ENCODE peak calls at places on chromosomes 11 and 22, in four cellular contexts. I, A, V and S are unnamed samples.

GRCh38 chr11:17767301-17767885 is 32.8 kb downstream of the KCNC1 start:
- DNase-seq in I (no peak), V (no peak), A (no peak), S (no peak)

GRCh38 chr11:33734441-33735165 is 1.6 kb downstream of the CD59 start:
- DNase-seq in I (no peak), A (no peak), V (no peak), S (peak; percentile 63)

GRCh38 chr22:50252081-50253045 is 1.3 kb upstream of the HDAC10 start:
- DNase-seq in I (no peak), A (peak; percentile 39), V (no peak), S (peak; percentile 67)

GRCh38 chr11:113923572-113923971 is 19.0 kb downstream of the HTR3B start:
- DNase-seq in A (no peak), V (no peak), I (no peak), S (no peak)

GRCh38 chr11:45280449-45280848 is 5.7 kb downstream of the SYT13 start:
- DNase-seq in V (no peak), I (no peak), A (no peak), S (no peak)

GRCh38 chr11:106950067-106950491 is 68.2 kb downstream of the GUCY1A2 start:
- DNase-seq in I (no peak), A (no peak), V (no peak), S (no peak)

GRCh38 chr11:83680351-83680750 is 394.2 kb upstream of the CCDC90B start:
- DNase-seq in I (no peak), V (no peak), A (no peak), S (no peak)

GRCh38 chr11:9273430-9274336 is 8.5 kb upstream of the DENND5A start:
- DNase-seq in V (no peak), A (no peak), I (no peak), S (no peak)

GRCh38 chr22:30416403-30416802 is 9.2 kb upstream of the MTFP1 start:
- DNase-seq in V (no peak), A (peak; percentile 70), I (no peak), S (no peak)

GRCh38 chr22:45887202-45888131 is 89.5 kb downstream of the WNT7B start:
- DNase-seq in A (no peak), I (no peak), V (no peak), S (no peak)

GRCh38 chr11:130487390-130488186 is 39.1 kb downstream of the ADAMTS15 start:
- DNase-seq in V (no peak), I (no peak), A (peak; percentile 39), S (no peak)

GRCh38 chr11:25039165-25039564 is 542.3 kb downstream of the LUZP2 start:
- DNase-seq in I (no peak), V (no peak), A (no peak), S (no peak)

GRCh38 chr11:95157824-95158223 is 68.2 kb downstream of the ENDOD1 start:
- DNase-seq in A (no peak), I (no peak), V (no peak), S (no peak)

GRCh38 chr11:47997063-47998053 is 17.0 kb downstream of the PTPRJ start:
- DNase-seq in V (no peak), I (no peak), A (no peak), S (no peak)

GRCh38 chr22:40635940-40636379 is 559 bp downstream of the MRTFA start:
- DNase-seq in A (no peak), V (no peak), I (no peak), S (peak; percentile 32)

GRCh38 chr22:35092146-35092805 is 26.3 kb downstream of the ISX start:
- DNase-seq in V (no peak), I (no peak), A (no peak), S (no peak)

GRCh38 chr11:111846640-111847039 is 24.7 kb downstream of the ALG9 start:
- DNase-seq in A (no peak), I (no peak), V (no peak), S (peak; percentile 55)

GRCh38 chr22:50621948-50622722 is 5.8 kb downstream of the ARSA start:
- DNase-seq in I (no peak), A (no peak), V (peak; percentile 6), S (no peak)

GRCh38 chr11:2808850-2809847 is 76.4 kb downstream of the CDKN1C start:
- DNase-seq in V (no peak), I (no peak), A (no peak), S (no peak)

GRCh38 chr11:104772806-104773241 is 125.4 kb downstream of the CASP12 start:
- DNase-seq in I (no peak), A (no peak), V (no peak), S (peak; percentile 88)

GRCh38 chr22:29742319-29742718 is 22.5 kb downstream of the CABP7 start:
- DNase-seq in A (no peak), V (no peak), I (no peak), S (no peak)

GRCh38 chr11:73034777-73035176 is 107.3 kb downstream of the FCHSD2 start:
- DNase-seq in I (no peak), V (no peak), A (no peak), S (no peak)

GRCh38 chr11:16926868-16927267 is 87.3 kb downstream of the PLEKHA7 start:
- DNase-seq in V (no peak), A (no peak), I (no peak), S (no peak)

GRCh38 chr11:102244681-102245409 is 72.4 kb upstream of the BIRC3 start:
- DNase-seq in V (no peak), I (no peak), A (no peak), S (no peak)

GRCh38 chr11:72658989-72659640 is 15.1 kb downstream of the PDE2A start:
- DNase-seq in A (no peak), V (no peak), I (no peak), S (no peak)

GRCh38 chr11:111046291-111046690 is 199.2 kb upstream of the POU2AF2 start:
- DNase-seq in A (no peak), I (no peak), V (no peak), S (no peak)

GRCh38 chr22:41234815-41235687 is 5.7 kb downstream of the CHADL start:
- DNase-seq in I (no peak), A (peak; percentile 82), V (no peak), S (no peak)

GRCh38 chr11:63560506-63561179 is 2.5 kb downstream of the PLAAT2 start:
- DNase-seq in V (no peak), I (no peak), A (no peak), S (no peak)

GRCh38 chr11:114162719-114163123 is 103.2 kb downstream of the ZBTB16 start:
- DNase-seq in I (no peak), A (no peak), V (no peak), S (peak; percentile 99)

GRCh38 chr11:64016512-64016911 is 19.2 kb upstream of the FLRT1 start:
- DNase-seq in A (no peak), V (no peak), I (no peak), S (no peak)

GRCh38 chr11:83206771-83207413 is 13.4 kb downstream of the ANKRD42 start:
- DNase-seq in I (no peak), A (no peak), V (no peak), S (no peak)

GRCh38 chr22:50275181-50276055 is 5.2 kb upstream of the MAPK11 start:
- DNase-seq in A (no peak), I (no peak), V (no peak), S (no peak)

GRCh38 chr22:49734390-49734789 is 93.3 kb downstream of the BRD1 start:
- DNase-seq in A (no peak), I (no peak), V (no peak), S (no peak)

GRCh38 chr11:134581121-134581626 is 169.1 kb upstream of the B3GAT1 start:
- DNase-seq in I (no peak), A (no peak), V (no peak), S (no peak)

GRCh38 chr22:24759765-24760164 is 14.8 kb downstream of the PIWIL3 start:
- DNase-seq in V (no peak), A (no peak), I (no peak), S (no peak)

GRCh38 chr22:24761888-24762675 is 12.4 kb downstream of the PIWIL3 start:
- DNase-seq in I (no peak), A (no peak), V (no peak), S (peak; percentile 68)

GRCh38 chr22:24753919-24754318 is 20.6 kb downstream of the PIWIL3 start:
- DNase-seq in I (no peak), V (no peak), A (no peak), S (peak; percentile 49)

GRCh38 chr22:24760708-24761306 is 13.7 kb downstream of the PIWIL3 start:
- DNase-seq in A (no peak), V (no peak), I (no peak), S (peak; percentile 50)

DNA sequence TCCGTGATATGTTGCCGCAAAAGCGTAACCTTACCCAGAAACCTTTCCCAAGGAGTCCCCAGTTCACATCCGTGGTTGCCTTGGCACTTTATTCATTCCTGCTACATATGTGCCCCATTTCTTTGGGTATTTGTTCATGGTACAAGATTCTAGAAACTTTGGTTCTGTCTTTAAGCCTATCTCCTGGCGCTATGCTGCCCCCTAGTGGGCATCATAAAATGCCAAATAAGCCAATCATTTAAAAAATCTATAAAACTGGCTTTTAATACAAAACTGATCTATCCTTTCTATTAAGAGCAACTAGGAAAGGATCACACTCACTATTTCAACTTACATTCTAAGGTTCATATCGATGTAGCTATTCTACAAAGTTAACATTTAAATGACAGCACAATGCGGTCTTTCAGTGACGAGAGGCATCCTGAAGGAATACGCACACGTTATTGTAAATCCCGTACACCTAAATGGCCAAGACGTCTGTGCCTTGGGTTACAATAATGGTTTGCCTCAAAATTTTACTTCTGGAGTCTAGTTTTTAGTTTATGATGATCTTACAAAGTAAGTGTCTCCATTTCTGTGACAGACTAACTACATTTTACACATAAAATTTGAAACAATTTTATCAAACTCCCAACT is 16.2 kb downstream of the PIWIL3 start:
- DNase-seq in I (no peak), V (peak; percentile 29), A (peak; percentile 34), S (peak; percentile 70)
- TF ChIP-seq JUN in I (no peak), V (no peak), A (no peak), S (no peak)

GRCh38 chr22:47781024-47781423 is 1018.6 kb downstream of the TBC1D22A start:
- DNase-seq in A (no peak), V (no peak), I (no peak), S (no peak)

GRCh38 chr22:47780281-47780875 is 1017.9 kb downstream of the TBC1D22A start:
- DNase-seq in A (no peak), I (no peak), V (no peak), S (no peak)

GRCh38 chr22:47778160-47778658 is 1015.8 kb downstream of the TBC1D22A start:
- DNase-seq in A (no peak), I (no peak), V (no peak), S (no peak)

GRCh38 chr22:47777426-47777825 is 1015.0 kb downstream of the TBC1D22A start:
- DNase-seq in A (no peak), I (no peak), V (no peak), S (no peak)

GRCh38 chr22:47779474-47779873 is 1017.0 kb downstream of the TBC1D22A start:
- DNase-seq in I (no peak), V (peak; percentile 45), A (no peak), S (no peak)
- H3K9me3 ChIP-seq in I (no peaks in the 10 kb centered on the region), V (no peaks in the 10 kb centered on the region), A (no peaks in the 10 kb centered on the region), S (peaks cover 4% of the 10 kb centered on the region)

DNA sequence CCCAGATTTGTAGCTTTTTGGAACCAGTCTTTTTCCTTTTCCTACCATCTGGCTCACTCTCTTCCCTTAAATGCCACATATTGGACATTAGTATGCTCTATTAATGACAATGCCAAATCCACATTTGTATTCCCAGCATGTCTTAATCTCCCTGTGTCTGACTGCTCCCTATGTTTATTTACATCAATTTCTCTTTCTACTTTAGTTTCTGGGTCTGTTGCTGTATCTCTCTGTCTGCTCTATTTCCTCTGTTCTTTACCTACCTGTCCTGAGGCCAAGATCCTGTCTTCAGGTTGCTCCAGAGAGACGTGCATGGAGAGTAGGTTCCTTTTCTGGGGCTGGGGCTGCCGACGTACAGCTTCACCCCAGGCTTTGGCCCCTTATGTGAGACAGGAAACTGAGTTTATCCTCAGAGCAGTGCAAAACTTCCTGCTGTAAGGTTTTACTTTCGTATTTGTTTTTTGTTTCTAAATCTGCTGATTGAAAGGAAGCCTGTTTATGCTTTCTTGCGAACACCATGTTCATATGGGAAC is 25.6 kb downstream of the OR2AG2 start:
- DNase-seq in V (no peak), I (no peak), A (no peak), S (peak; percentile 71)
- TF ChIP-seq POLR2AphosphoS5 in V (no peak), I (no peak), A (no peak), S (no peak)

GRCh38 chr22:20434773-20435172 is 2.9 kb downstream of the SCARF2 start:
- DNase-seq in V (no peak), A (no peak), I (no peak), S (no peak)
- TF ChIP-seq JUN in V (peak; percentile 4), A (no peak), I (no peak), S (no peak)